ENCODE peak calls at places on chromosome 11, in six cellular contexts. One of them, this sample, is unnamed.

GRCh38 chr11:39461065-39461464 is 1998.4 kb downstream of the LRRC4C start:
- DNase-seq in psoas muscle: no peak
- DNase-seq in heart right ventricle: no peak
- DNase-seq in activated naive CD4-positive, alpha-beta T cell treated with anti-CD3 and anti-CD28 coated beads for 36 hours: no peak
- DNase-seq in activated B cell treated with CpG ODN at 0.5 μM for 24 hours: no peak
- DNase-seq in amniotic stem cell: no peak
- DNase-seq in this sample: no peak

GRCh38 chr11:68044145-68044813 is 5.5 kb downstream of the TCIRG1 start:
- DNase-seq in psoas muscle: no peak
- DNase-seq in heart right ventricle: no peak
- DNase-seq in activated naive CD4-positive, alpha-beta T cell treated with anti-CD3 and anti-CD28 coated beads for 36 hours: no peak
- DNase-seq in activated B cell treated with CpG ODN at 0.5 μM for 24 hours: peak
- DNase-seq in amniotic stem cell: no peak
- DNase-seq in this sample: no peak

GRCh38 chr11:79325851-79326250 is 115.0 kb downstream of the TENM4 start:
- DNase-seq in psoas muscle: no peak
- DNase-seq in heart right ventricle: no peak
- DNase-seq in activated naive CD4-positive, alpha-beta T cell treated with anti-CD3 and anti-CD28 coated beads for 36 hours: no peak
- DNase-seq in activated B cell treated with CpG ODN at 0.5 μM for 24 hours: no peak
- DNase-seq in amniotic stem cell: no peak
- DNase-seq in this sample: no peak

GRCh38 chr11:2461253-2462091 is 16.7 kb downstream of the KCNQ1 start:
- DNase-seq in psoas muscle: no peak
- DNase-seq in heart right ventricle: peak
- DNase-seq in activated naive CD4-positive, alpha-beta T cell treated with anti-CD3 and anti-CD28 coated beads for 36 hours: no peak
- DNase-seq in activated B cell treated with CpG ODN at 0.5 μM for 24 hours: no peak
- DNase-seq in amniotic stem cell: no peak
- DNase-seq in this sample: no peak

GRCh38 chr11:115739121-115739520 is 234.9 kb upstream of the CADM1 start:
- DNase-seq in psoas muscle: no peak
- DNase-seq in heart right ventricle: no peak
- DNase-seq in activated naive CD4-positive, alpha-beta T cell treated with anti-CD3 and anti-CD28 coated beads for 36 hours: no peak
- DNase-seq in activated B cell treated with CpG ODN at 0.5 μM for 24 hours: no peak
- DNase-seq in amniotic stem cell: no peak
- DNase-seq in this sample: no peak

GRCh38 chr11:17145972-17146371 is 61.8 kb downstream of the PIK3C2A start:
- DNase-seq in psoas muscle: no peak
- DNase-seq in heart right ventricle: no peak
- DNase-seq in activated naive CD4-positive, alpha-beta T cell treated with anti-CD3 and anti-CD28 coated beads for 36 hours: no peak
- DNase-seq in activated B cell treated with CpG ODN at 0.5 μM for 24 hours: no peak
- DNase-seq in amniotic stem cell: no peak
- DNase-seq in this sample: no peak

GRCh38 chr11:294795-295194 is 4.5 kb downstream of the IFITM5 start:
- DNase-seq in psoas muscle: peak
- DNase-seq in heart right ventricle: no peak
- DNase-seq in activated naive CD4-positive, alpha-beta T cell treated with anti-CD3 and anti-CD28 coated beads for 36 hours: no peak
- DNase-seq in activated B cell treated with CpG ODN at 0.5 μM for 24 hours: no peak
- DNase-seq in amniotic stem cell: no peak
- DNase-seq in this sample: peak

GRCh38 chr11:69934861-69935494 is 115.8 kb upstream of the FGF3 start:
- DNase-seq in psoas muscle: no peak
- DNase-seq in heart right ventricle: no peak
- DNase-seq in activated naive CD4-positive, alpha-beta T cell treated with anti-CD3 and anti-CD28 coated beads for 36 hours: no peak
- DNase-seq in activated B cell treated with CpG ODN at 0.5 μM for 24 hours: no peak
- DNase-seq in amniotic stem cell: no peak
- DNase-seq in this sample: no peak

GRCh38 chr11:76232026-76232665 is 25.8 kb upstream of the WNT11 start:
- DNase-seq in psoas muscle: no peak
- DNase-seq in heart right ventricle: no peak
- DNase-seq in activated naive CD4-positive, alpha-beta T cell treated with anti-CD3 and anti-CD28 coated beads for 36 hours: peak
- DNase-seq in activated B cell treated with CpG ODN at 0.5 μM for 24 hours: no peak
- DNase-seq in amniotic stem cell: no peak
- DNase-seq in this sample: no peak

GRCh38 chr11:8287297-8288070 is 23.8 kb upstream of the LMO1 start:
- DNase-seq in psoas muscle: no peak
- DNase-seq in heart right ventricle: no peak
- DNase-seq in activated naive CD4-positive, alpha-beta T cell treated with anti-CD3 and anti-CD28 coated beads for 36 hours: no peak
- DNase-seq in activated B cell treated with CpG ODN at 0.5 μM for 24 hours: no peak
- DNase-seq in amniotic stem cell: no peak
- DNase-seq in this sample: no peak

GRCh38 chr11:48150213-48150612 is 66.4 kb upstream of the OR4B1 start:
- DNase-seq in psoas muscle: no peak
- DNase-seq in heart right ventricle: no peak
- DNase-seq in activated naive CD4-positive, alpha-beta T cell treated with anti-CD3 and anti-CD28 coated beads for 36 hours: no peak
- DNase-seq in activated B cell treated with CpG ODN at 0.5 μM for 24 hours: no peak
- DNase-seq in amniotic stem cell: no peak
- DNase-seq in this sample: no peak

GRCh38 chr11:111409915-111410314 is 30.8 kb upstream of the POU2AF1 start:
- DNase-seq in psoas muscle: no peak
- DNase-seq in heart right ventricle: no peak
- DNase-seq in activated naive CD4-positive, alpha-beta T cell treated with anti-CD3 and anti-CD28 coated beads for 36 hours: no peak
- DNase-seq in activated B cell treated with CpG ODN at 0.5 μM for 24 hours: no peak
- DNase-seq in amniotic stem cell: no peak
- DNase-seq in this sample: no peak

GRCh38 chr11:92199991-92200390 is 24.6 kb upstream of the FAT3 start:
- DNase-seq in psoas muscle: no peak
- DNase-seq in heart right ventricle: no peak
- DNase-seq in activated naive CD4-positive, alpha-beta T cell treated with anti-CD3 and anti-CD28 coated beads for 36 hours: no peak
- DNase-seq in activated B cell treated with CpG ODN at 0.5 μM for 24 hours: no peak
- DNase-seq in amniotic stem cell: no peak
- DNase-seq in this sample: no peak

GRCh38 chr11:68950268-68950667 is 30.5 kb downstream of the MRGPRD start:
- DNase-seq in psoas muscle: no peak
- DNase-seq in heart right ventricle: no peak
- DNase-seq in activated naive CD4-positive, alpha-beta T cell treated with anti-CD3 and anti-CD28 coated beads for 36 hours: no peak
- DNase-seq in activated B cell treated with CpG ODN at 0.5 μM for 24 hours: no peak
- DNase-seq in amniotic stem cell: no peak
- DNase-seq in this sample: no peak

GRCh38 chr11:19728436-19728835 is 15.8 kb downstream of the NAV2 start:
- DNase-seq in psoas muscle: no peak
- DNase-seq in heart right ventricle: peak
- DNase-seq in activated naive CD4-positive, alpha-beta T cell treated with anti-CD3 and anti-CD28 coated beads for 36 hours: no peak
- DNase-seq in activated B cell treated with CpG ODN at 0.5 μM for 24 hours: no peak
- DNase-seq in amniotic stem cell: no peak
- DNase-seq in this sample: no peak

GRCh38 chr11:117815262-117815803 is 9.2 kb downstream of the FXYD2 start:
- DNase-seq in psoas muscle: no peak
- DNase-seq in heart right ventricle: no peak
- DNase-seq in activated naive CD4-positive, alpha-beta T cell treated with anti-CD3 and anti-CD28 coated beads for 36 hours: peak
- DNase-seq in activated B cell treated with CpG ODN at 0.5 μM for 24 hours: peak
- DNase-seq in amniotic stem cell: no peak
- DNase-seq in this sample: no peak

GRCh38 chr11:14500181-14500651 is 605 bp upstream of the COPB1 start:
- DNase-seq in psoas muscle: no peak
- DNase-seq in heart right ventricle: peak
- DNase-seq in activated naive CD4-positive, alpha-beta T cell treated with anti-CD3 and anti-CD28 coated beads for 36 hours: peak
- DNase-seq in activated B cell treated with CpG ODN at 0.5 μM for 24 hours: no peak
- DNase-seq in amniotic stem cell: peak
- DNase-seq in this sample: no peak

GRCh38 chr11:64250406-64250874 is 890 bp upstream of the PLCB3 start:
- DNase-seq in psoas muscle: no peak
- DNase-seq in heart right ventricle: no peak
- DNase-seq in activated naive CD4-positive, alpha-beta T cell treated with anti-CD3 and anti-CD28 coated beads for 36 hours: no peak
- DNase-seq in activated B cell treated with CpG ODN at 0.5 μM for 24 hours: no peak
- DNase-seq in amniotic stem cell: no peak
- DNase-seq in this sample: no peak

GRCh38 chr11:12606597-12606996 is 67.6 kb upstream of the TEAD1 start:
- DNase-seq in psoas muscle: no peak
- DNase-seq in heart right ventricle: no peak
- DNase-seq in activated naive CD4-positive, alpha-beta T cell treated with anti-CD3 and anti-CD28 coated beads for 36 hours: no peak
- DNase-seq in activated B cell treated with CpG ODN at 0.5 μM for 24 hours: no peak
- DNase-seq in amniotic stem cell: peak
- DNase-seq in this sample: no peak

GRCh38 chr11:32830796-32831195 is 1.1 kb downstream of the PRRG4 start:
- DNase-seq in psoas muscle: no peak
- DNase-seq in heart right ventricle: no peak
- DNase-seq in activated naive CD4-positive, alpha-beta T cell treated with anti-CD3 and anti-CD28 coated beads for 36 hours: no peak
- DNase-seq in activated B cell treated with CpG ODN at 0.5 μM for 24 hours: no peak
- DNase-seq in amniotic stem cell: no peak
- DNase-seq in this sample: no peak

GRCh38 chr11:130523609-130524008 is 75.2 kb downstream of the ADAMTS15 start:
- DNase-seq in psoas muscle: peak
- DNase-seq in heart right ventricle: no peak
- DNase-seq in activated naive CD4-positive, alpha-beta T cell treated with anti-CD3 and anti-CD28 coated beads for 36 hours: no peak
- DNase-seq in activated B cell treated with CpG ODN at 0.5 μM for 24 hours: no peak
- DNase-seq in amniotic stem cell: peak
- DNase-seq in this sample: no peak

GRCh38 chr11:102458531-102458930 is 6.0 kb upstream of the TMEM123 start:
- DNase-seq in psoas muscle: no peak
- DNase-seq in heart right ventricle: no peak
- DNase-seq in activated naive CD4-positive, alpha-beta T cell treated with anti-CD3 and anti-CD28 coated beads for 36 hours: no peak
- DNase-seq in activated B cell treated with CpG ODN at 0.5 μM for 24 hours: no peak
- DNase-seq in amniotic stem cell: no peak
- DNase-seq in this sample: no peak

GRCh38 chr11:60457576-60457975 is 1.9 kb downstream of the MS4A1 start:
- DNase-seq in psoas muscle: no peak
- DNase-seq in heart right ventricle: no peak
- DNase-seq in activated naive CD4-positive, alpha-beta T cell treated with anti-CD3 and anti-CD28 coated beads for 36 hours: no peak
- DNase-seq in activated B cell treated with CpG ODN at 0.5 μM for 24 hours: peak
- DNase-seq in amniotic stem cell: no peak
- DNase-seq in this sample: no peak

GRCh38 chr11:94149435-94149834 is 20.8 kb downstream of the PANX1 start:
- DNase-seq in psoas muscle: no peak
- DNase-seq in heart right ventricle: no peak
- DNase-seq in activated naive CD4-positive, alpha-beta T cell treated with anti-CD3 and anti-CD28 coated beads for 36 hours: no peak
- DNase-seq in activated B cell treated with CpG ODN at 0.5 μM for 24 hours: no peak
- DNase-seq in amniotic stem cell: no peak
- DNase-seq in this sample: no peak

GRCh38 chr11:11243790-11244469 is 109.1 kb downstream of the CSNK2A3 start:
- DNase-seq in psoas muscle: peak
- DNase-seq in heart right ventricle: peak
- DNase-seq in activated naive CD4-positive, alpha-beta T cell treated with anti-CD3 and anti-CD28 coated beads for 36 hours: no peak
- DNase-seq in activated B cell treated with CpG ODN at 0.5 μM for 24 hours: peak
- DNase-seq in amniotic stem cell: no peak
- DNase-seq in this sample: peak

GRCh38 chr11:117884994-117885393 is 8.5 kb upstream of the FXYD6 start:
- DNase-seq in psoas muscle: no peak
- DNase-seq in heart right ventricle: no peak
- DNase-seq in activated naive CD4-positive, alpha-beta T cell treated with anti-CD3 and anti-CD28 coated beads for 36 hours: no peak
- DNase-seq in activated B cell treated with CpG ODN at 0.5 μM for 24 hours: no peak
- DNase-seq in amniotic stem cell: no peak
- DNase-seq in this sample: peak

GRCh38 chr11:102831128-102831708 is 12.2 kb downstream of the MMP3 start:
- DNase-seq in psoas muscle: peak
- DNase-seq in heart right ventricle: no peak
- DNase-seq in activated naive CD4-positive, alpha-beta T cell treated with anti-CD3 and anti-CD28 coated beads for 36 hours: peak
- DNase-seq in activated B cell treated with CpG ODN at 0.5 μM for 24 hours: no peak
- DNase-seq in amniotic stem cell: peak
- DNase-seq in this sample: no peak

GRCh38 chr11:63867511-63867910 is 28.6 kb downstream of the MARK2 start:
- DNase-seq in psoas muscle: no peak
- DNase-seq in heart right ventricle: no peak
- DNase-seq in activated naive CD4-positive, alpha-beta T cell treated with anti-CD3 and anti-CD28 coated beads for 36 hours: no peak
- DNase-seq in activated B cell treated with CpG ODN at 0.5 μM for 24 hours: no peak
- DNase-seq in amniotic stem cell: no peak
- DNase-seq in this sample: no peak

GRCh38 chr11:78784321-78785061 is 209.8 kb upstream of the NARS2 start:
- DNase-seq in psoas muscle: no peak
- DNase-seq in heart right ventricle: no peak
- DNase-seq in activated naive CD4-positive, alpha-beta T cell treated with anti-CD3 and anti-CD28 coated beads for 36 hours: no peak
- DNase-seq in activated B cell treated with CpG ODN at 0.5 μM for 24 hours: no peak
- DNase-seq in amniotic stem cell: peak
- DNase-seq in this sample: no peak

GRCh38 chr11:61541568-61541967 is 33.0 kb downstream of the LRRC10B start:
- DNase-seq in psoas muscle: no peak
- DNase-seq in heart right ventricle: no peak
- DNase-seq in activated naive CD4-positive, alpha-beta T cell treated with anti-CD3 and anti-CD28 coated beads for 36 hours: no peak
- DNase-seq in activated B cell treated with CpG ODN at 0.5 μM for 24 hours: no peak
- DNase-seq in amniotic stem cell: no peak
- DNase-seq in this sample: peak

GRCh38 chr11:68525930-68526329 is 65.4 kb downstream of the PPP6R3 start:
- DNase-seq in psoas muscle: no peak
- DNase-seq in heart right ventricle: no peak
- DNase-seq in activated naive CD4-positive, alpha-beta T cell treated with anti-CD3 and anti-CD28 coated beads for 36 hours: no peak
- DNase-seq in activated B cell treated with CpG ODN at 0.5 μM for 24 hours: no peak
- DNase-seq in amniotic stem cell: no peak
- DNase-seq in this sample: no peak

GRCh38 chr11:58776891-58777451 is 45.2 kb upstream of the GLYAT start:
- DNase-seq in psoas muscle: no peak
- DNase-seq in heart right ventricle: no peak
- DNase-seq in activated naive CD4-positive, alpha-beta T cell treated with anti-CD3 and anti-CD28 coated beads for 36 hours: no peak
- DNase-seq in activated B cell treated with CpG ODN at 0.5 μM for 24 hours: no peak
- DNase-seq in amniotic stem cell: no peak
- DNase-seq in this sample: no peak

GRCh38 chr11:60785806-60786361 is 751 bp downstream of the MS4A10 start:
- DNase-seq in psoas muscle: no peak
- DNase-seq in heart right ventricle: no peak
- DNase-seq in activated naive CD4-positive, alpha-beta T cell treated with anti-CD3 and anti-CD28 coated beads for 36 hours: no peak
- DNase-seq in activated B cell treated with CpG ODN at 0.5 μM for 24 hours: no peak
- DNase-seq in amniotic stem cell: no peak
- DNase-seq in this sample: no peak

GRCh38 chr11:102306048-102306575 is 11.2 kb upstream of the BIRC3 start:
- DNase-seq in psoas muscle: no peak
- DNase-seq in heart right ventricle: no peak
- DNase-seq in activated naive CD4-positive, alpha-beta T cell treated with anti-CD3 and anti-CD28 coated beads for 36 hours: peak
- DNase-seq in activated B cell treated with CpG ODN at 0.5 μM for 24 hours: no peak
- DNase-seq in amniotic stem cell: no peak
- DNase-seq in this sample: no peak

GRCh38 chr11:62832346-62833234 is at the start of gene TEX54:
- DNase-seq in psoas muscle: peak
- DNase-seq in heart right ventricle: peak
- DNase-seq in activated naive CD4-positive, alpha-beta T cell treated with anti-CD3 and anti-CD28 coated beads for 36 hours: no peak
- DNase-seq in activated B cell treated with CpG ODN at 0.5 μM for 24 hours: no peak
- DNase-seq in amniotic stem cell: no peak
- DNase-seq in this sample: peak

GRCh38 chr11:35009191-35009940 is 92.9 kb downstream of the PDHX start:
- DNase-seq in psoas muscle: no peak
- DNase-seq in heart right ventricle: no peak
- DNase-seq in activated naive CD4-positive, alpha-beta T cell treated with anti-CD3 and anti-CD28 coated beads for 36 hours: no peak
- DNase-seq in activated B cell treated with CpG ODN at 0.5 μM for 24 hours: no peak
- DNase-seq in amniotic stem cell: no peak
- DNase-seq in this sample: peak

GRCh38 chr11:113806403-113806802 is 26.8 kb downstream of the CLDN25 start:
- DNase-seq in psoas muscle: no peak
- DNase-seq in heart right ventricle: no peak
- DNase-seq in activated naive CD4-positive, alpha-beta T cell treated with anti-CD3 and anti-CD28 coated beads for 36 hours: peak
- DNase-seq in activated B cell treated with CpG ODN at 0.5 μM for 24 hours: no peak
- DNase-seq in amniotic stem cell: no peak
- DNase-seq in this sample: no peak

GRCh38 chr11:102343789-102344188 is 3.2 kb upstream of the BIRC2 start:
- DNase-seq in psoas muscle: no peak
- DNase-seq in heart right ventricle: no peak
- DNase-seq in activated naive CD4-positive, alpha-beta T cell treated with anti-CD3 and anti-CD28 coated beads for 36 hours: no peak
- DNase-seq in activated B cell treated with CpG ODN at 0.5 μM for 24 hours: no peak
- DNase-seq in amniotic stem cell: no peak
- DNase-seq in this sample: no peak

GRCh38 chr11:8030526-8031247 is 43.5 kb downstream of the EIF3F start:
- DNase-seq in psoas muscle: no peak
- DNase-seq in heart right ventricle: no peak
- DNase-seq in activated naive CD4-positive, alpha-beta T cell treated with anti-CD3 and anti-CD28 coated beads for 36 hours: no peak
- DNase-seq in activated B cell treated with CpG ODN at 0.5 μM for 24 hours: no peak
- DNase-seq in amniotic stem cell: no peak
- DNase-seq in this sample: no peak